ENCODE peak calls at places on chromosomes 2 and 18, in four cellular contexts. One of them, this sample, is unnamed.

GRCh38 chr2:109290887-109291675 is 162.1 kb downstream of the SH3RF3 start:
- DNase-seq in suprapubic skin: no peak
- DNase-seq in sigmoid colon: peak; percentile 72
- DNase-seq in right cardiac atrium: peak; percentile 37
- DNase-seq in this sample: no peak

GRCh38 chr2:191402966-191403565 is 157.9 kb downstream of the MYO1B start:
- DNase-seq in sigmoid colon: no peak
- DNase-seq in right cardiac atrium: no peak
- DNase-seq in suprapubic skin: no peak
- DNase-seq in this sample: no peak

GRCh38 chr2:173669271-173669853 is 295.8 kb downstream of the SP3 start:
- DNase-seq in right cardiac atrium: no peak
- DNase-seq in suprapubic skin: no peak
- DNase-seq in sigmoid colon: no peak
- DNase-seq in this sample: no peak

GRCh38 chr2:19408592-19408991 is 50.2 kb upstream of the OSR1 start:
- DNase-seq in right cardiac atrium: no peak
- DNase-seq in sigmoid colon: no peak
- DNase-seq in suprapubic skin: no peak
- DNase-seq in this sample: no peak

GRCh38 chr18:45997689-45998088 is 30.6 kb upstream of the EPG5 start:
- DNase-seq in sigmoid colon: no peak
- DNase-seq in suprapubic skin: no peak
- DNase-seq in right cardiac atrium: no peak
- DNase-seq in this sample: no peak

GRCh38 chr18:77401173-77401572 is 151.5 kb downstream of the GALR1 start:
- DNase-seq in sigmoid colon: no peak
- DNase-seq in suprapubic skin: no peak
- DNase-seq in right cardiac atrium: no peak
- DNase-seq in this sample: no peak

GRCh38 chr18:54233761-54234160 is 9.3 kb upstream of the MBD2 start:
- DNase-seq in sigmoid colon: no peak
- DNase-seq in suprapubic skin: no peak
- DNase-seq in right cardiac atrium: no peak
- DNase-seq in this sample: no peak

GRCh38 chr18:31225668-31226067 is 63.0 kb upstream of the DSC1 start:
- DNase-seq in sigmoid colon: no peak
- DNase-seq in right cardiac atrium: peak; percentile 45
- DNase-seq in suprapubic skin: no peak
- DNase-seq in this sample: no peak

GRCh38 chr2:169664978-169665930 is 29.0 kb downstream of the CFAP210 start:
- DNase-seq in right cardiac atrium: no peak
- DNase-seq in sigmoid colon: no peak
- DNase-seq in suprapubic skin: no peak
- DNase-seq in this sample: no peak

GRCh38 chr2:48114256-48114655 is 208.0 kb upstream of the FBXO11 start:
- DNase-seq in suprapubic skin: no peak
- DNase-seq in right cardiac atrium: peak; percentile 35
- DNase-seq in sigmoid colon: no peak
- DNase-seq in this sample: peak; percentile 96

GRCh38 chr2:109331864-109332848 is 203.2 kb downstream of the SH3RF3 start:
- DNase-seq in suprapubic skin: peak; percentile 89
- DNase-seq in right cardiac atrium: peak; percentile 84
- DNase-seq in sigmoid colon: peak; percentile 84
- DNase-seq in this sample: peak; percentile 52

GRCh38 chr18:35121531-35121930 is 80.3 kb downstream of the MAPRE2 start:
- DNase-seq in right cardiac atrium: no peak
- DNase-seq in sigmoid colon: no peak
- DNase-seq in suprapubic skin: no peak
- DNase-seq in this sample: no peak

GRCh38 chr2:41621578-41621977 is 426.2 kb upstream of the PKDCC start:
- DNase-seq in right cardiac atrium: no peak
- DNase-seq in suprapubic skin: no peak
- DNase-seq in sigmoid colon: no peak
- DNase-seq in this sample: no peak

GRCh38 chr18:75350440-75350839 is 77.1 kb downstream of the SMIM21 start:
- DNase-seq in sigmoid colon: no peak
- DNase-seq in right cardiac atrium: no peak
- DNase-seq in suprapubic skin: no peak
- DNase-seq in this sample: no peak

GRCh38 chr2:42618116-42618515 is 49.7 kb downstream of the MTA3 start:
- DNase-seq in sigmoid colon: no peak
- DNase-seq in right cardiac atrium: no peak
- DNase-seq in suprapubic skin: no peak
- DNase-seq in this sample: no peak

GRCh38 chr2:107597507-107597906 is 229.2 kb upstream of the RGPD4 start:
- DNase-seq in sigmoid colon: no peak
- DNase-seq in right cardiac atrium: no peak
- DNase-seq in suprapubic skin: no peak
- DNase-seq in this sample: no peak

GRCh38 chr2:74573747-74574562 is 19.4 kb downstream of the DOK1 start:
- DNase-seq in right cardiac atrium: no peak
- DNase-seq in sigmoid colon: no peak
- DNase-seq in suprapubic skin: no peak
- DNase-seq in this sample: no peak

GRCh38 chr2:220701115-220701514 is 871.0 kb downstream of the EPHA4 start:
- DNase-seq in suprapubic skin: no peak
- DNase-seq in sigmoid colon: no peak
- DNase-seq in right cardiac atrium: no peak
- DNase-seq in this sample: peak; percentile 22

GRCh38 chr2:169640104-169640503 is 54.1 kb downstream of the CFAP210 start:
- DNase-seq in right cardiac atrium: no peak
- DNase-seq in suprapubic skin: no peak
- DNase-seq in sigmoid colon: no peak
- DNase-seq in this sample: no peak

GRCh38 chr2:225737556-225737955 is 338.0 kb downstream of the NYAP2 start:
- DNase-seq in suprapubic skin: no peak
- DNase-seq in right cardiac atrium: no peak
- DNase-seq in sigmoid colon: no peak
- DNase-seq in this sample: peak; percentile 39

GRCh38 chr2:160647967-160648685 is 154.5 kb upstream of the RBMS1 start:
- DNase-seq in right cardiac atrium: no peak
- DNase-seq in suprapubic skin: no peak
- DNase-seq in sigmoid colon: no peak
- DNase-seq in this sample: no peak

GRCh38 chr18:26438980-26439379 is 109.4 kb downstream of the KCTD1 start:
- DNase-seq in suprapubic skin: no peak
- DNase-seq in right cardiac atrium: no peak
- DNase-seq in sigmoid colon: no peak
- DNase-seq in this sample: no peak

GRCh38 chr18:45361148-45361851 is 254.0 kb upstream of the SLC14A2 start:
- DNase-seq in suprapubic skin: no peak
- DNase-seq in sigmoid colon: no peak
- DNase-seq in right cardiac atrium: peak; percentile 48
- DNase-seq in this sample: no peak

GRCh38 chr2:37283207-37283606 is 41.4 kb downstream of the PRKD3 start:
- DNase-seq in sigmoid colon: no peak
- DNase-seq in right cardiac atrium: no peak
- DNase-seq in suprapubic skin: no peak
- DNase-seq in this sample: peak; percentile 10

GRCh38 chr2:241035818-241036396 is 37.5 kb downstream of the SNED1 start:
- DNase-seq in suprapubic skin: peak; percentile 58
- DNase-seq in sigmoid colon: no peak
- DNase-seq in right cardiac atrium: no peak
- DNase-seq in this sample: no peak

GRCh38 chr2:241701155-241701404 is 759 bp upstream of the ING5 start:
- DNase-seq in right cardiac atrium: no peak
- DNase-seq in suprapubic skin: no peak
- DNase-seq in sigmoid colon: no peak
- DNase-seq in this sample: peak; percentile 46

GRCh38 chr2:119155633-119156032 is 2.9 kb downstream of the C1QL2 start:
- DNase-seq in sigmoid colon: no peak
- DNase-seq in right cardiac atrium: no peak
- DNase-seq in suprapubic skin: no peak
- DNase-seq in this sample: no peak

GRCh38 chr2:40213071-40213470 is 238.8 kb downstream of the SLC8A1 start:
- DNase-seq in right cardiac atrium: no peak
- DNase-seq in suprapubic skin: no peak
- DNase-seq in sigmoid colon: no peak
- DNase-seq in this sample: no peak

GRCh38 chr2:172931256-172931894 is 144.3 kb upstream of the MAP3K20 start:
- DNase-seq in sigmoid colon: no peak
- DNase-seq in suprapubic skin: no peak
- DNase-seq in right cardiac atrium: peak; percentile 27
- DNase-seq in this sample: no peak

GRCh38 chr2:41136966-41137494 is 685.1 kb upstream of the SLC8A1 start:
- DNase-seq in suprapubic skin: no peak
- DNase-seq in sigmoid colon: no peak
- DNase-seq in right cardiac atrium: no peak
- DNase-seq in this sample: no peak

GRCh38 chr2:4635289-4635688 is 931.9 kb downstream of the DCDC2C start:
- DNase-seq in sigmoid colon: no peak
- DNase-seq in suprapubic skin: no peak
- DNase-seq in right cardiac atrium: no peak
- DNase-seq in this sample: no peak

GRCh38 chr2:113910967-113911678 is 21.2 kb downstream of the ACTR3 start:
- DNase-seq in sigmoid colon: no peak
- DNase-seq in right cardiac atrium: no peak
- DNase-seq in suprapubic skin: no peak
- DNase-seq in this sample: no peak

GRCh38 chr2:128308284-128308731 is 10.4 kb downstream of the HS6ST1 start:
- DNase-seq in suprapubic skin: peak; percentile 52
- DNase-seq in right cardiac atrium: peak; percentile 26
- DNase-seq in sigmoid colon: peak; percentile 73
- DNase-seq in this sample: no peak

DNA sequence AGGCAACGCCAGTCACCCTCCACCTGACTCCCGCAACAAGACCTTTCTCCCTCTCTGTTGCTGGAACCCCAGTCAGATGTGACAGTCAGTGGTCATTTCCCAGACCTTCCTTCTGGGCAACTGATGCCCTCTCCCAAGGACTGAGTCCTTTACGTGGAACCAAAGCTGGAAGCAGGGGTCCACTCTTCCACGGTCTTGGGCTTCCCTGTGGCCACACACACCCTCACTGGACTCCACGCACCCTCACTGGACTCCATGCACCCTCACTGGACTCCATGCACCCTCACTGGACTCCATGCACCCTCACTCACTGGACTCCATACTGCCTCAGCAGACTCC is 7.1 kb downstream of the PTMA start:
- DNase-seq in right cardiac atrium: no peak
- DNase-seq in suprapubic skin: no peak
- DNase-seq in sigmoid colon: no peak
- DNase-seq in this sample: no peak
- H3K27ac ChIP-seq in right cardiac atrium: no peak overlapping the region
- H3K27ac ChIP-seq in suprapubic skin: no peak overlapping the region
- H3K27ac ChIP-seq in sigmoid colon: no peak overlapping the region
- H3K27ac ChIP-seq in this sample: no peak overlapping the region

DNA sequence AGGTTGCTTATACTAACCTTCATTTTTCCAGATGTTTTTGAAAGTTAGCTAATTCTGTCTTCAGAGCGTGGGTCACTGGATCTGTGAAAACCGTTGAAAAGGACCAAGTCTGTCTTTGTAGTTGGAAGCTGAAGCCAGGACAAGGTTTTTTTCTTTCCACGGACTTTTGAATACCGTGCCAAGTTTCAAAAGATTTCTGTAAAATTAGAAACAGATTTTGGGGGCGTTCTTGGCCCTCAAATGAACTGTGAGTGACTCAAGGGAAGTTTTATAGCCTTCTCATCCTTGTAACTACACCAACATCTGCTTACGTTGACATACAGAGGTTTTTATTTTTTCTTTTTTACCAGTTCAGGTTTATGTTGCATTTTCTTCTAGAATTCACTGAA is at the start of gene FAP:
- DNase-seq in right cardiac atrium: no peak
- DNase-seq in sigmoid colon: no peak
- DNase-seq in suprapubic skin: no peak
- DNase-seq in this sample: no peak
- H3K27ac ChIP-seq in right cardiac atrium: no peak within 1 kb of the TSS
- H3K27ac ChIP-seq in sigmoid colon: peak within 1 kb of the TSS; percentile 85
- H3K27ac ChIP-seq in suprapubic skin: peak within 1 kb of the TSS; percentile 66
- H3K27ac ChIP-seq in this sample: peak within 1 kb of the TSS; percentile 98

GRCh38 chr2:112026509-112026908 is 28.6 kb upstream of the TMEM87B start:
- DNase-seq in suprapubic skin: no peak
- DNase-seq in sigmoid colon: no peak
- DNase-seq in right cardiac atrium: no peak
- DNase-seq in this sample: no peak
- H3K27ac ChIP-seq in suprapubic skin: no peak overlapping the region
- H3K27ac ChIP-seq in sigmoid colon: no peak overlapping the region
- H3K27ac ChIP-seq in right cardiac atrium: no peak overlapping the region
- H3K27ac ChIP-seq in this sample: no peak overlapping the region

GRCh38 chr2:177038772-177039484 is 173.7 kb upstream of the HNRNPA3 start:
- DNase-seq in suprapubic skin: no peak
- DNase-seq in right cardiac atrium: no peak
- DNase-seq in sigmoid colon: no peak
- DNase-seq in this sample: no peak

GRCh38 chr2:177036754-177037153 is 175.8 kb upstream of the HNRNPA3 start:
- DNase-seq in suprapubic skin: no peak
- DNase-seq in sigmoid colon: no peak
- DNase-seq in right cardiac atrium: no peak
- DNase-seq in this sample: no peak

GRCh38 chr2:177044686-177045085 is 167.9 kb upstream of the HNRNPA3 start:
- DNase-seq in sigmoid colon: no peak
- DNase-seq in right cardiac atrium: no peak
- DNase-seq in suprapubic skin: no peak
- DNase-seq in this sample: no peak

DNA sequence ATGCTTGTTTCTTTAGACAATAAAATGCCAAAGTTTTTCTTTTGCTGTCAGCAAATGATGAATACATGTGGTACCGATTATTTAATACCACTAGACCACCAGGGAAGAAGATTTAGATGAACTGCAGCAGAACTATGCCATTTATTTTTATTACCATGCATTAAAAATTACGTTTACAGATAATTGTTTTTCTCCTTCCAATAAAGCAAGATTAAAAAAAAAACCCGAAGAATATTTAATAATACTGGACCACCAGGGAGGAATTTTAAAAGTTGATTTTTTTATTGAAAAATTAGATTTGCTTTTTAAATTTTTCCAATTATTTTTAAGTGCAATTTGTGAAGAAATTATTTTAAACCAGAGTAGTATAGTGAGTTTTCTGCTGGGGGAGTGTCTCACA is 170.3 kb upstream of the HNRNPA3 start:
- DNase-seq in suprapubic skin: no peak
- DNase-seq in right cardiac atrium: no peak
- DNase-seq in sigmoid colon: no peak
- DNase-seq in this sample: no peak
- H3K27ac ChIP-seq in suprapubic skin: no peak overlapping the region
- H3K27ac ChIP-seq in right cardiac atrium: no peak overlapping the region
- H3K27ac ChIP-seq in sigmoid colon: no peak overlapping the region
- H3K27ac ChIP-seq in this sample: no peak overlapping the region

GRCh38 chr18:61912476-61912875 is 19.7 kb upstream of the RNF152 start:
- DNase-seq in sigmoid colon: no peak
- DNase-seq in suprapubic skin: no peak
- DNase-seq in right cardiac atrium: no peak
- DNase-seq in this sample: no peak
- H3K27ac ChIP-seq in sigmoid colon: no peak overlapping the region
- H3K27ac ChIP-seq in suprapubic skin: no peak overlapping the region
- H3K27ac ChIP-seq in right cardiac atrium: no peak overlapping the region
- H3K27ac ChIP-seq in this sample: no peak overlapping the region

GRCh38 chr2:199870581-199870980 is 19.6 kb upstream of the FTCDNL1 start:
- DNase-seq in right cardiac atrium: no peak
- DNase-seq in suprapubic skin: no peak
- DNase-seq in sigmoid colon: no peak
- DNase-seq in this sample: no peak
- H3K27ac ChIP-seq in right cardiac atrium: no peak overlapping the region
- H3K27ac ChIP-seq in suprapubic skin: no peak overlapping the region
- H3K27ac ChIP-seq in sigmoid colon: no peak overlapping the region
- H3K27ac ChIP-seq in this sample: no peak overlapping the region